ENCODE peak calls at places on chromosomes 7 and 10, in eight cellular contexts. Y, Z, C, B, L, N, A and M are unnamed samples.

GRCh38 chr7:132417037-132417906 is 159.0 kb downstream of the PLXNA4 start:
- DNase-seq in Y (no peak), Z (no peak), C (no peak), B (no peak), L (peak), N (no peak), A (no peak), M (no peak)

GRCh38 chr10:35898722-35899485 is 256.8 kb upstream of the FZD8 start:
- DNase-seq in Y (no peak), Z (no peak), C (no peak), B (no peak), L (no peak), N (no peak), A (no peak), M (no peak)

GRCh38 chr7:19663816-19664531 is 44.9 kb downstream of the POLR1F start:
- DNase-seq in Y (no peak), Z (no peak), C (no peak), B (no peak), L (no peak), N (no peak), A (no peak), M (no peak)

GRCh38 chr7:12030116-12030515 is 181.0 kb upstream of the TMEM106B start:
- DNase-seq in Y (no peak), Z (no peak), C (no peak), B (peak), L (no peak), N (peak), A (no peak), M (no peak)

GRCh38 chr10:61335359-61335758 is 117.8 kb downstream of the TMEM26 start:
- DNase-seq in Y (no peak), Z (no peak), C (no peak), B (no peak), L (no peak), N (no peak), A (no peak), M (no peak)

GRCh38 chr7:143263266-143264195 is at the start of gene GSTK1:
- DNase-seq in Y (peak), Z (peak), C (peak), B (peak), L (peak), N (peak), A (peak), M (peak)

GRCh38 chr7:113267271-113267670 is 148.9 kb upstream of the SMIM30 start:
- DNase-seq in Y (no peak), Z (no peak), C (no peak), B (no peak), L (no peak), N (peak), A (no peak), M (no peak)

GRCh38 chr10:80861882-80862281 is 324.2 kb downstream of the SH2D4B start:
- DNase-seq in Y (no peak), Z (no peak), C (no peak), B (no peak), L (no peak), N (no peak), A (no peak), M (no peak)

GRCh38 chr7:41861642-41862041 is 158.8 kb upstream of the INHBA start:
- DNase-seq in Y (no peak), Z (no peak), C (no peak), B (no peak), L (no peak), N (no peak), A (no peak), M (no peak)

GRCh38 chr7:115707236-115707635 is 323.3 kb downstream of the TFEC start:
- DNase-seq in Y (no peak), Z (no peak), C (peak), B (peak), L (peak), N (peak), A (no peak), M (no peak)

GRCh38 chr10:17965649-17966048 is 13.9 kb downstream of the SLC39A12 start:
- DNase-seq in Y (no peak), Z (no peak), C (no peak), B (no peak), L (no peak), N (no peak), A (no peak), M (no peak)

GRCh38 chr7:42242381-42242780 is 5.4 kb upstream of the GLI3 start:
- DNase-seq in Y (no peak), Z (no peak), C (no peak), B (no peak), L (no peak), N (no peak), A (no peak), M (no peak)

GRCh38 chr10:132448248-132448731 is 51.3 kb downstream of the PWWP2B start:
- DNase-seq in Y (peak), Z (no peak), C (peak), B (peak), L (no peak), N (no peak), A (no peak), M (no peak)

GRCh38 chr10:132447446-132448247 is 50.6 kb downstream of the PWWP2B start:
- DNase-seq in Y (no peak), Z (no peak), C (peak), B (peak), L (no peak), N (peak), A (peak), M (no peak)

GRCh38 chr10:132446195-132446581 is 49.2 kb downstream of the PWWP2B start:
- DNase-seq in Y (no peak), Z (no peak), C (no peak), B (no peak), L (no peak), N (no peak), A (no peak), M (no peak)

GRCh38 chr10:132445516-132446194 is 48.7 kb downstream of the PWWP2B start:
- DNase-seq in Y (no peak), Z (no peak), C (no peak), B (no peak), L (no peak), N (no peak), A (no peak), M (no peak)

DNA sequence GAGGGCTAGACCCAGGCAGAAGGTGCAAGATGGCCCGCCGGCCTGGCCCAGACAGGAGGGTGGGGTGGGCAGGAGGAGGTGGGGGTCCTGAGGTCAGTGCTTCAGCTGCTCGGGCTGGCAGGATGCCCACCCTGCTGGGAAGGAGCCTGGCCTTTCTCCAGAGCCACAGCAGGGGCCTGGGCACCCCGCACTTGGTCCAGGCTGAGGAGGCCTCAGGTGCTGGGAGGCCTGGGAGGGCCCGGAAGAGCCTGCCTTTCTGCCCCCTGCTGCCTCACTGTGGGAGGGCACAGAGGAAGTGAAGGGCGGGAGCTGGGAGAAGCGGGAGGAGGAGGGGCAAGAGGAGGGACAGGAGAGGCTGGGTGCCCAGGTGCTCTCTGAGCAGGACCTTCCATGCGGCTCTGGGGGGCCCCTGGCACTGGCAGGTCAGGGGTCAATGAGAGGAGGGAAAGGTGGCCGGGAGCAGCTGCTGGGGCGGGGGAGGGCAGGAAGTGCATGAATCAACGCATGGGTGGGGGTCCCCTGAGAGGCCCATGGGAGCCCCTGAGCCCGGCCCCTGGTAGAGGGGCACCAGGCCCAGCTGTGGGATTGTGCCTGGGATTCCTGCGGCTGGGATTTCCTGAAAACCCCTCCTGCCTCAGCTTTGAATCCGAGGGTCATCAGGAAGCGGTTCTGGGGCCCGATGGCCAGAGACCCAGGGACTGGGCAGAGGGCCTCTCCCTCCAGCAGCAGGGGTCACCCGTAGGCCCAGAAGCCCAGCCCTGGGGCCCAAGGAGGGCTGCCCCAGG is 49.9 kb downstream of the PWWP2B start:
- DNase-seq in Y (no peak), Z (no peak), C (peak), B (peak), L (peak), N (peak), A (peak), M (no peak)
- H3K27ac ChIP-seq in Y (no peak), Z (no peak), C (peak), B (peak), L (no peak), N (no peak), A (peak), M (no peak)

GRCh38 chr7:28939844-28940243 is 18.3 kb downstream of the TRIL start:
- DNase-seq in Y (no peak), Z (no peak), C (no peak), B (no peak), L (no peak), N (no peak), A (no peak), M (no peak)

GRCh38 chr7:28940741-28941385 is 17.3 kb downstream of the TRIL start:
- DNase-seq in Y (no peak), Z (no peak), C (no peak), B (no peak), L (no peak), N (no peak), A (no peak), M (no peak)

GRCh38 chr7:28937103-28937502 is 21.0 kb downstream of the TRIL start:
- DNase-seq in Y (no peak), Z (no peak), C (no peak), B (no peak), L (no peak), N (no peak), A (no peak), M (no peak)

GRCh38 chr7:28937593-28937992 is 20.5 kb downstream of the TRIL start:
- DNase-seq in Y (no peak), Z (no peak), C (no peak), B (no peak), L (no peak), N (no peak), A (no peak), M (no peak)

DNA sequence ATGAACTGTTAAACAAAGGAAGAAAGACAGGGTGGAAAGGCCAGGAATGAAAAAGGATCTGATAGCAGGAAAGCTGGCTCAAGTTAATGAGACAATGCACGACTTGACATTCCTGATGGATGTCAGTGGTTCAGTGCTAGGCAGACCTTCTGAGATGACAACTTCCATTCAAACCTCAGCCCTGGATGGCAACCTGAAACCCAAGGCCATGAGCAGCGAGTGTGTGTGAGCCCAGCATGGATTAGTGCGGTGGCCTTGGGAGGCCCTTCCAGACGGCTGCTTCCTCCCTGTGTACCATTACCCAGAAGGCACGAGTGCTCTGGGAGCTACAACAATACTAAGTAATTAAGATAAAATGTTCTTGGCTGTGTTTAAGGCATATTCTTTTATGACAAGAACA is 18.8 kb downstream of the TRIL start:
- DNase-seq in Y (no peak), Z (no peak), C (no peak), B (no peak), L (no peak), N (no peak), A (no peak), M (no peak)
- H3K27ac ChIP-seq in Y (no peak), Z (no peak), C (no peak), B (no peak), L (no peak), N (no peak), A (no peak), M (no peak)

GRCh38 chr7:28178537-28178936 is 2.1 kb downstream of the JAZF1 start:
- DNase-seq in Y (no peak), Z (no peak), C (no peak), B (no peak), L (no peak), N (no peak), A (no peak), M (no peak)
- H3K27ac ChIP-seq in Y (peak), Z (peak), C (peak), B (no peak), L (no peak), N (no peak), A (no peak), M (peak)

DNA sequence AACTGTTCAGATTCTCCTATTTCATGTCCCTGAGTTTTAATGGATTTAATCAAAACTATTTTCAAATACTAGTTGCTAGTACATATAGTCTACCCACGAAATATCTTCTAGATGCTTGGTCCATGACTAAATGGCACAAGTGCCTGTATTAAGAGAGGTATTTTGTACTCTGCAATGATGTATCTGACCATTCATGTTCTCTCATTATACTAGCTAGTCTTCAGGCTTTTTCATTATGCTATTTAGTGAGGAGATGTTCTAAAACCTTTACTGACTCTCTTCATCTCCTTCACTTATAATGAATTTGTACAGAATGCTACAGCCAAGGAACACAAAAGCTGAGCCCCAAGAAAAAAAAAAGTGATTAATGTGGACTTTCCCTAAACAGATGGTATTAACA is 222.5 kb downstream of the AHR start:
- DNase-seq in Y (no peak), Z (no peak), C (no peak), B (no peak), L (no peak), N (peak), A (no peak), M (no peak)
- H3K27ac ChIP-seq in Y (no peak), Z (no peak), C (no peak), B (no peak), L (no peak), N (peak), A (no peak), M (no peak)